ENCODE peak calls at places on chromosome 4, in eight cellular contexts. D is WTC11, I is mesothelial cell of epicardium, N is nephron progenitor cell, Z is spleen, E is fibroblast of lung, M is epithelial cell of esophagus, U is osteocyte. G is an unnamed sample.
A peak's percentile ranks its signal among the peaks of the same experiment; 100 is the strongest.

GRCh38 chr4:94621491-94622080 is 136.2 kb upstream of the BMPR1B start:
- DNase-seq in I (no peak), U (no peak), E (peak; percentile 33), N (peak; percentile 36), M (peak; percentile 58), D (no peak), Z (no peak), G (no peak)

GRCh38 chr4:141926414-141926813 is 290.0 kb downstream of the IL15 start:
- DNase-seq in E (no peak), Z (no peak), D (no peak), M (no peak), I (no peak), U (no peak), N (no peak), G (no peak)

GRCh38 chr4:182495111-182495510 is 251.9 kb downstream of the TENM3 start:
- DNase-seq in E (no peak), Z (no peak), U (no peak), M (no peak), N (no peak), I (no peak), D (no peak), G (no peak)

GRCh38 chr4:95217197-95217596 is 331.6 kb downstream of the UNC5C start:
- DNase-seq in E (no peak), M (no peak), I (no peak), D (no peak), Z (no peak), U (no peak), N (no peak), G (no peak)

GRCh38 chr4:170242471-170242870 is 152.7 kb upstream of the AADAT start:
- DNase-seq in E (peak; percentile 36), D (no peak), Z (no peak), N (no peak), M (peak; percentile 92), I (no peak), U (no peak), G (no peak)

GRCh38 chr4:101593666-101594065 is 196.9 kb upstream of the BANK1 start:
- DNase-seq in M (peak; percentile 50), Z (no peak), U (no peak), I (no peak), N (no peak), E (no peak), D (no peak), G (no peak)

GRCh38 chr4:123468479-123469031 is 72.0 kb downstream of the SPRY1 start:
- DNase-seq in I (no peak), U (no peak), E (no peak), D (no peak), N (no peak), Z (no peak), M (no peak), G (no peak)

GRCh38 chr4:184427687-184428086 is 46.7 kb downstream of the IRF2 start:
- DNase-seq in U (no peak), D (no peak), I (no peak), M (no peak), N (no peak), E (peak; percentile 27), Z (no peak), G (no peak)

GRCh38 chr4:154332681-154333421 is 158.7 kb downstream of the DCHS2 start:
- DNase-seq in N (peak; percentile 4), D (peak; percentile 69), E (peak; percentile 0), I (no peak), Z (peak; percentile 89), U (no peak), M (peak; percentile 21), G (no peak)

GRCh38 chr4:20532871-20533870 is 167.1 kb upstream of the PACRGL start:
- DNase-seq in U (no peak), I (no peak), E (peak; percentile 74), M (no peak), N (no peak), D (no peak), Z (no peak), G (no peak)

GRCh38 chr4:83010111-83010521 is 507 bp downstream of the LIN54 start:
- DNase-seq in Z (no peak), N (no peak), U (no peak), M (peak; percentile 27), E (peak; percentile 59), D (no peak), I (no peak), G (no peak)

GRCh38 chr4:30068234-30068633 is 651.9 kb upstream of the PCDH7 start:
- DNase-seq in N (no peak), I (no peak), U (no peak), E (no peak), M (peak; percentile 1), Z (no peak), D (no peak), G (peak; percentile 57)

GRCh38 chr4:59571805-59572430 is 1628.2 kb upstream of the ADGRL3 start:
- DNase-seq in D (no peak), Z (no peak), E (no peak), I (no peak), N (no peak), U (no peak), M (no peak), G (no peak)

GRCh38 chr4:48342559-48342878 is 1.2 kb downstream of the SLAIN2 start:
- DNase-seq in I (no peak), Z (no peak), N (no peak), E (no peak), D (no peak), M (no peak), U (no peak), G (no peak)

GRCh38 chr4:56656346-56656643 is 24.8 kb downstream of the HOPX start:
- DNase-seq in U (no peak), Z (peak; percentile 87), E (no peak), N (peak; percentile 35), I (no peak), M (peak; percentile 36), D (peak; percentile 29), G (no peak)

GRCh38 chr4:154720123-154720522 is 23.7 kb upstream of the LRAT start:
- DNase-seq in N (no peak), U (no peak), I (no peak), E (no peak), M (peak; percentile 96), Z (no peak), D (no peak), G (no peak)

GRCh38 chr4:127870688-127871087 is 10.0 kb upstream of the PLK4 start:
- DNase-seq in I (no peak), N (no peak), E (peak; percentile 91), U (no peak), D (no peak), Z (no peak), M (peak; percentile 81), G (no peak)

GRCh38 chr4:169117591-169118081 is 107.6 kb upstream of the CBR4 start:
- DNase-seq in Z (no peak), I (no peak), M (peak; percentile 37), U (no peak), D (no peak), E (peak; percentile 85), N (no peak), G (no peak)

GRCh38 chr4:96136056-96136455 is 296.2 kb downstream of the PDHA2 start:
- DNase-seq in N (no peak), Z (no peak), M (no peak), U (no peak), D (no peak), E (peak; percentile 72), I (no peak), G (no peak)

GRCh38 chr4:164731827-164732474 is 22.0 kb upstream of the SMIM31 start:
- DNase-seq in Z (no peak), I (peak; percentile 21), D (peak; percentile 65), E (peak; percentile 23), U (no peak), N (peak; percentile 69), M (peak; percentile 63), G (no peak)
- TF ChIP-seq CTCF in Z (peak; percentile 75), I (peak; percentile 83), D (peak; percentile 85), E (peak; percentile 93), U (peak; percentile 97), N (peak; percentile 91), M (peak; percentile 93), G (peak; percentile 99)

GRCh38 chr4:136329042-136329662 is 1203.1 kb downstream of the PCDH18 start:
- DNase-seq in D (no peak), Z (no peak), E (no peak), U (no peak), I (no peak), M (peak; percentile 16), N (no peak), G (no peak)
- TF ChIP-seq CTCF in D (no peak), Z (no peak), E (no peak), U (peak; percentile 37), I (no peak), M (peak; percentile 54), N (peak; percentile 25), G (peak; percentile 50)

GRCh38 chr4:2961411-2962098 is 1.7 kb downstream of the NOP14 start:
- DNase-seq in M (no peak), N (peak; percentile 41), Z (peak; percentile 78), E (no peak), I (no peak), U (no peak), D (no peak), G (no peak)

GRCh38 chr4:2963185-2964076 is at the start of the genes GRK4 and NOP14:
- DNase-seq in N (peak; percentile 95), M (peak; percentile 99), Z (peak; percentile 100), U (peak; percentile 99), E (peak; percentile 98), I (peak; percentile 96), D (peak; percentile 98), G (peak; percentile 99)

GRCh38 chr4:2964077-2964471 is 703 bp downstream of the GRK4 start:
- DNase-seq in M (no peak), N (peak; percentile 30), D (no peak), Z (no peak), U (no peak), E (no peak), I (no peak), G (no peak)

GRCh38 chr4:2962614-2963184 is 507 bp downstream of the NOP14 start:
- DNase-seq in N (peak; percentile 68), D (peak; percentile 67), I (no peak), U (no peak), M (peak; percentile 48), E (peak; percentile 60), Z (no peak), G (no peak)

GRCh38 chr4:2962099-2962455 is 1.1 kb downstream of the NOP14 start:
- DNase-seq in D (no peak), N (peak; percentile 25), E (no peak), U (no peak), I (no peak), Z (peak; percentile 76), M (no peak), G (no peak)
- TF ChIP-seq CTCF in D (no peak), N (no peak), E (peak; percentile 1), U (no peak), I (no peak), Z (no peak), M (no peak), G (peak; percentile 42)

DNA sequence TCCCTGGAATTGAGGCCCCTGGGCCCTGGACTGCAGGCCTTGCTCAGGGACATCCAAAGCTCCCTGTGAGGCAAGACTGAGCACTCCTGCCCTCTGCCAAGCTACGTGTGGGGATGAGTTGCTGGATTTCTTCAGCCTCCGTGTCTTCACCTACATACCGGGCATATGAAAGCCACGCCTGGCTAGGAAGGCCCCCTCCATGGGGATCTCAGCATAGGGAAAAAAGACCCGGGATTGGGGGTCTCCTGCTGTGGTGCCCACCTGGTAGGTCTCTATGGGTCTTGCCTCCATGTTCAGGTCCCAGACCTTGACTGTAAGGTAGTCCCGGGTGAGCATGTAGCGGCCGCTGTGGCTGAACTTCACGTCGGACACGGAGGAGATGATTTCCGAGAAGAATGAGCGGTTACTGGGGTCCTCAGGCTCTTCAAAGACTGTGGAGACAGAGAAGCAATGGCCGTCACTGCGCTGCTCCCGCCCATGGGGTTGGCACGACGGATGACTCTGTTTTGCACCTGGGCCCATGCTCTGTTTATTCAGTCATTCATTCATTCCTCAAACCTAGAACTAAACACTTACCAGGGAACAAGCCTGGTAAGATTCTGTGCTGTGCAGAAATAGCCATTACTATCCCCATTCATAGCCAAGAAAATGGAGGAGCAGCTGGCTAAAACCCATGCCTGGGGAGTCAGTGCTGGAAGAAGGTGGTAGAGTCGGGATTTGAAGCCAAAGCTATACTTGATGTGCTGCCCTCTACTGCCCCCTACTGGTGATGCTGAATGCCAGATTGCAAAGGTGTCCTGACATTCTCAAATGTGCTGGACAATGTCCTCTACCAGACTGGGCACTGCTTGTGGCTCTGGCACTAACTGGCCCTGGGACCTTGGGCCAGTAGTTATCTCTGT is 63.9 kb downstream of the WFS1 start:
- DNase-seq in I (no peak), E (no peak), M (no peak), D (no peak), Z (no peak), U (no peak), N (no peak), G (peak; percentile 52)
- TF ChIP-seq CTCF in I (peak; percentile 85), E (peak; percentile 71), M (peak; percentile 51), D (peak; percentile 41), Z (peak; percentile 39), U (peak; percentile 48), N (peak; percentile 33), G (peak; percentile 72)